ENCODE peak calls at places on chromosome 11, in six cellular contexts. One of them, this sample, is unnamed.

GRCh38 chr11:17414317-17414737 is 25.9 kb upstream of the KCNJ11 start:
- DNase-seq in CD8-positive, alpha-beta T cell: no peak
- DNase-seq in psoas muscle: no peak
- DNase-seq in A673: no peak
- DNase-seq in GM23248: no peak
- DNase-seq in lower lobe of right lung: peak; percentile 25
- DNase-seq in this sample: no peak

GRCh38 chr11:70270877-70271634 is 566 bp downstream of the PPFIA1 start:
- DNase-seq in CD8-positive, alpha-beta T cell: peak; percentile 14
- DNase-seq in psoas muscle: peak; percentile 56
- DNase-seq in A673: no peak
- DNase-seq in GM23248: peak; percentile 80
- DNase-seq in lower lobe of right lung: peak; percentile 73
- DNase-seq in this sample: peak; percentile 18

GRCh38 chr11:19832166-19832750 is 119.6 kb downstream of the NAV2 start:
- DNase-seq in CD8-positive, alpha-beta T cell: no peak
- DNase-seq in psoas muscle: no peak
- DNase-seq in A673: no peak
- DNase-seq in GM23248: no peak
- DNase-seq in lower lobe of right lung: no peak
- DNase-seq in this sample: no peak

GRCh38 chr11:61999141-61999975 is 31.9 kb upstream of the FTH1 start:
- DNase-seq in CD8-positive, alpha-beta T cell: no peak
- DNase-seq in psoas muscle: no peak
- DNase-seq in A673: no peak
- DNase-seq in GM23248: no peak
- DNase-seq in lower lobe of right lung: no peak
- DNase-seq in this sample: no peak

GRCh38 chr11:2194877-2195755 is 23.5 kb upstream of the TH start:
- DNase-seq in CD8-positive, alpha-beta T cell: peak; percentile 34
- DNase-seq in psoas muscle: no peak
- DNase-seq in A673: peak; percentile 36
- DNase-seq in GM23248: peak; percentile 62
- DNase-seq in lower lobe of right lung: peak; percentile 63
- DNase-seq in this sample: no peak

GRCh38 chr11:94964934-94965333 is 8.4 kb downstream of the CWC15 start:
- DNase-seq in CD8-positive, alpha-beta T cell: no peak
- DNase-seq in psoas muscle: no peak
- DNase-seq in A673: no peak
- DNase-seq in GM23248: no peak
- DNase-seq in lower lobe of right lung: no peak
- DNase-seq in this sample: no peak

GRCh38 chr11:70674605-70675004 is 276.3 kb downstream of the CTTN start:
- DNase-seq in CD8-positive, alpha-beta T cell: no peak
- DNase-seq in psoas muscle: no peak
- DNase-seq in A673: no peak
- DNase-seq in GM23248: no peak
- DNase-seq in lower lobe of right lung: peak; percentile 18
- DNase-seq in this sample: no peak

GRCh38 chr11:44427432-44427831 is 117.5 kb upstream of the ALX4 start:
- DNase-seq in CD8-positive, alpha-beta T cell: no peak
- DNase-seq in psoas muscle: no peak
- DNase-seq in A673: peak; percentile 47
- DNase-seq in GM23248: no peak
- DNase-seq in lower lobe of right lung: no peak
- DNase-seq in this sample: no peak

GRCh38 chr11:128294685-128295079 is 292.7 kb downstream of the ETS1 start:
- DNase-seq in CD8-positive, alpha-beta T cell: no peak
- DNase-seq in psoas muscle: no peak
- DNase-seq in A673: no peak
- DNase-seq in GM23248: peak; percentile 44
- DNase-seq in lower lobe of right lung: no peak
- DNase-seq in this sample: peak; percentile 35

GRCh38 chr11:29173660-29174062 is 843.2 kb downstream of the KCNA4 start:
- DNase-seq in CD8-positive, alpha-beta T cell: no peak
- DNase-seq in psoas muscle: no peak
- DNase-seq in A673: peak; percentile 43
- DNase-seq in GM23248: peak; percentile 68
- DNase-seq in lower lobe of right lung: no peak
- DNase-seq in this sample: peak; percentile 62

GRCh38 chr11:70912226-70912840 is 340.0 kb downstream of the SHANK2 start:
- DNase-seq in CD8-positive, alpha-beta T cell: no peak
- DNase-seq in psoas muscle: no peak
- DNase-seq in A673: no peak
- DNase-seq in GM23248: peak; percentile 11
- DNase-seq in lower lobe of right lung: no peak
- DNase-seq in this sample: no peak

GRCh38 chr11:129846508-129847335 is 31.1 kb downstream of the TMEM45B start:
- DNase-seq in CD8-positive, alpha-beta T cell: no peak
- DNase-seq in psoas muscle: no peak
- DNase-seq in A673: no peak
- DNase-seq in GM23248: peak; percentile 95
- DNase-seq in lower lobe of right lung: no peak
- DNase-seq in this sample: peak; percentile 93

GRCh38 chr11:16778876-16779275 is 40.4 kb downstream of the C11orf58 start:
- DNase-seq in CD8-positive, alpha-beta T cell: no peak
- DNase-seq in psoas muscle: no peak
- DNase-seq in A673: no peak
- DNase-seq in GM23248: no peak
- DNase-seq in lower lobe of right lung: no peak
- DNase-seq in this sample: no peak

GRCh38 chr11:107183963-107184362 is 165.7 kb upstream of the GUCY1A2 start:
- DNase-seq in CD8-positive, alpha-beta T cell: no peak
- DNase-seq in psoas muscle: no peak
- DNase-seq in A673: no peak
- DNase-seq in GM23248: no peak
- DNase-seq in lower lobe of right lung: no peak
- DNase-seq in this sample: no peak

GRCh38 chr11:1825785-1826451 is 8.9 kb upstream of the SYT8 start:
- DNase-seq in CD8-positive, alpha-beta T cell: no peak
- DNase-seq in psoas muscle: no peak
- DNase-seq in A673: no peak
- DNase-seq in GM23248: no peak
- DNase-seq in lower lobe of right lung: peak; percentile 37
- DNase-seq in this sample: no peak

GRCh38 chr11:97965849-97966646 is 1054.7 kb upstream of the CNTN5 start:
- DNase-seq in CD8-positive, alpha-beta T cell: no peak
- DNase-seq in psoas muscle: no peak
- DNase-seq in A673: peak; percentile 10
- DNase-seq in GM23248: peak; percentile 91
- DNase-seq in lower lobe of right lung: no peak
- DNase-seq in this sample: peak; percentile 69

GRCh38 chr11:117743121-117743815 is 53.7 kb downstream of the DSCAML1 start:
- DNase-seq in CD8-positive, alpha-beta T cell: no peak
- DNase-seq in psoas muscle: no peak
- DNase-seq in A673: no peak
- DNase-seq in GM23248: no peak
- DNase-seq in lower lobe of right lung: no peak
- DNase-seq in this sample: no peak

GRCh38 chr11:13486926-13487660 is 8.7 kb downstream of the PTH start:
- DNase-seq in CD8-positive, alpha-beta T cell: peak; percentile 22
- DNase-seq in psoas muscle: peak; percentile 27
- DNase-seq in A673: peak; percentile 17
- DNase-seq in GM23248: peak; percentile 67
- DNase-seq in lower lobe of right lung: peak; percentile 82
- DNase-seq in this sample: no peak

GRCh38 chr11:71342951-71343827 is 90.8 kb upstream of the SHANK2 start:
- DNase-seq in CD8-positive, alpha-beta T cell: no peak
- DNase-seq in psoas muscle: peak; percentile 23
- DNase-seq in A673: peak; percentile 61
- DNase-seq in GM23248: peak; percentile 45
- DNase-seq in lower lobe of right lung: peak; percentile 57
- DNase-seq in this sample: no peak

GRCh38 chr11:47797633-47798032 is 30.5 kb upstream of the FNBP4 start:
- DNase-seq in CD8-positive, alpha-beta T cell: no peak
- DNase-seq in psoas muscle: no peak
- DNase-seq in A673: peak; percentile 28
- DNase-seq in GM23248: peak; percentile 77
- DNase-seq in lower lobe of right lung: no peak
- DNase-seq in this sample: no peak

GRCh38 chr11:80815752-80816453 is 1375.1 kb upstream of the TENM4 start:
- DNase-seq in CD8-positive, alpha-beta T cell: no peak
- DNase-seq in psoas muscle: no peak
- DNase-seq in A673: peak; percentile 83
- DNase-seq in GM23248: no peak
- DNase-seq in lower lobe of right lung: no peak
- DNase-seq in this sample: no peak

GRCh38 chr11:121452609-121453150 is at the start of gene SORL1-AS1:
- DNase-seq in CD8-positive, alpha-beta T cell: no peak
- DNase-seq in psoas muscle: no peak
- DNase-seq in A673: no peak
- DNase-seq in GM23248: no peak
- DNase-seq in lower lobe of right lung: no peak
- DNase-seq in this sample: no peak

GRCh38 chr11:121451982-121452608 is at the start of gene SORL1:
- DNase-seq in CD8-positive, alpha-beta T cell: peak; percentile 58
- DNase-seq in psoas muscle: peak; percentile 62
- DNase-seq in A673: peak; percentile 76
- DNase-seq in GM23248: peak; percentile 82
- DNase-seq in lower lobe of right lung: peak; percentile 86
- DNase-seq in this sample: no peak

GRCh38 chr11:121451178-121451981 is 734 bp upstream of the SORL1 start:
- DNase-seq in CD8-positive, alpha-beta T cell: no peak
- DNase-seq in psoas muscle: no peak
- DNase-seq in A673: no peak
- DNase-seq in GM23248: no peak
- DNase-seq in lower lobe of right lung: no peak
- DNase-seq in this sample: no peak

GRCh38 chr11:121455115-121455514 is 2.3 kb upstream of the SORL1-AS1 start:
- DNase-seq in CD8-positive, alpha-beta T cell: no peak
- DNase-seq in psoas muscle: no peak
- DNase-seq in A673: no peak
- DNase-seq in GM23248: no peak
- DNase-seq in lower lobe of right lung: no peak
- DNase-seq in this sample: no peak

DNA sequence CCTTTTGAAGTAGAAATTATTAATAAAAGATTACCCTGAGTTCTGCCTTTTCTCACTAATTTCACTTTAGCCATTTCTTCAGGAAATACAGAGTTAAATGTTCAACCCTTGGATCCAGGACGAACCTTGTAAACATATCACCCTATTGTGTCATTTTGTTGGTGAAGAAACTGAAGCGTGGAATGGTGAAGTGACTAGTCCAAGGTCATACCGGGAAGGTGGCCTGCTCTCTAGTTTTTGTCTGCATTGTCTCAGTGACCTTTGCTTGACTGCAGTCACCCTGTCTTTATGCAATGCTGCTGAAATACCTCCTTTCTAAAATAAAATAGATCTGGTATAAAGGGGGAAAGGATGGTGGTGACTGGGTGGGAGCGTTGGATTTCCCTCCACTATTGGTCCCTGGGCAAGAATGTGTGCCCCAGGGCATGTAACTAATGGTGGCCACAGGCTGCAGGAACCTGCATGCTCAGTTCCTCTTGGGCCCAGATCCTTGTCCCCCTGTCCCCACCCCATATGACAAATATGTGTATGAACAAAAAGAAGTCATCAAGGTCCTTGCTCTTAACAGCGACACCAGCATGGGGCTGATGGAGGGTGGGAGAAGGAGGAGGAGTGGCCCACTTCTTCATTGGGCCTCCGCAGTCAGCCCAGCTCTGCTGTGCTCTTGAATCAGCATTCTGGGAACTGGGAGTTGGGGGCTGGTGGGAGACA is 977 bp upstream of the SORL1-AS1 start:
- DNase-seq in CD8-positive, alpha-beta T cell: no peak
- DNase-seq in psoas muscle: no peak
- DNase-seq in A673: no peak
- DNase-seq in GM23248: no peak
- DNase-seq in lower lobe of right lung: no peak
- DNase-seq in this sample: no peak
- H3K4me3 ChIP-seq in CD8-positive, alpha-beta T cell: peak overlapping the region; percentile 86
- H3K4me3 ChIP-seq in psoas muscle: no peak overlapping the region
- H3K4me3 ChIP-seq in A673: no peak overlapping the region
- H3K4me3 ChIP-seq in GM23248: no peak overlapping the region
- H3K4me3 ChIP-seq in lower lobe of right lung: peak overlapping the region; percentile 86
- H3K4me3 ChIP-seq in this sample: no peak overlapping the region

GRCh38 chr11:36432747-36433146 is 77.3 kb downstream of the TRAF6 start:
- DNase-seq in CD8-positive, alpha-beta T cell: no peak
- DNase-seq in psoas muscle: no peak
- DNase-seq in A673: no peak
- DNase-seq in GM23248: no peak
- DNase-seq in lower lobe of right lung: no peak
- DNase-seq in this sample: no peak
- H3K36me3 ChIP-seq in CD8-positive, alpha-beta T cell: no peaks in the 10 kb centered on the region
- H3K36me3 ChIP-seq in psoas muscle: no peaks in the 10 kb centered on the region
- H3K36me3 ChIP-seq in A673: peaks cover 32% of the 10 kb centered on the region
- H3K36me3 ChIP-seq in GM23248: no peaks in the 10 kb centered on the region
- H3K36me3 ChIP-seq in lower lobe of right lung: no peaks in the 10 kb centered on the region
- H3K36me3 ChIP-seq in this sample: no peaks in the 10 kb centered on the region

GRCh38 chr11:64762916-64763803 is 3.4 kb upstream of the PYGM start:
- DNase-seq in CD8-positive, alpha-beta T cell: no peak
- DNase-seq in psoas muscle: peak; percentile 47
- DNase-seq in A673: peak; percentile 84
- DNase-seq in GM23248: peak; percentile 58
- DNase-seq in lower lobe of right lung: no peak
- DNase-seq in this sample: no peak
- H3K4me3 ChIP-seq in CD8-positive, alpha-beta T cell: peak overlapping the region; percentile 13
- H3K4me3 ChIP-seq in psoas muscle: peak overlapping the region; percentile 28
- H3K4me3 ChIP-seq in A673: no peak overlapping the region
- H3K4me3 ChIP-seq in GM23248: no peak overlapping the region
- H3K4me3 ChIP-seq in lower lobe of right lung: no peak overlapping the region
- H3K4me3 ChIP-seq in this sample: no peak overlapping the region

GRCh38 chr11:77883775-77884174 is 62.8 kb downstream of the AAMDC start:
- DNase-seq in CD8-positive, alpha-beta T cell: no peak
- DNase-seq in psoas muscle: no peak
- DNase-seq in A673: no peak
- DNase-seq in GM23248: peak; percentile 31
- DNase-seq in lower lobe of right lung: no peak
- DNase-seq in this sample: no peak

GRCh38 chr11:77884186-77884828 is 63.4 kb downstream of the AAMDC start:
- DNase-seq in CD8-positive, alpha-beta T cell: no peak
- DNase-seq in psoas muscle: no peak
- DNase-seq in A673: no peak
- DNase-seq in GM23248: peak; percentile 72
- DNase-seq in lower lobe of right lung: no peak
- DNase-seq in this sample: no peak

GRCh38 chr11:77879218-77879617 is 58.3 kb downstream of the AAMDC start:
- DNase-seq in CD8-positive, alpha-beta T cell: no peak
- DNase-seq in psoas muscle: peak; percentile 79
- DNase-seq in A673: peak; percentile 25
- DNase-seq in GM23248: peak; percentile 46
- DNase-seq in lower lobe of right lung: no peak
- DNase-seq in this sample: no peak

GRCh38 chr11:77884829-77885190 is 63.9 kb downstream of the AAMDC start:
- DNase-seq in CD8-positive, alpha-beta T cell: no peak
- DNase-seq in psoas muscle: no peak
- DNase-seq in A673: no peak
- DNase-seq in GM23248: no peak
- DNase-seq in lower lobe of right lung: no peak
- DNase-seq in this sample: no peak

GRCh38 chr11:77882396-77882795 is 61.5 kb downstream of the AAMDC start:
- DNase-seq in CD8-positive, alpha-beta T cell: no peak
- DNase-seq in psoas muscle: no peak
- DNase-seq in A673: no peak
- DNase-seq in GM23248: no peak
- DNase-seq in lower lobe of right lung: no peak
- DNase-seq in this sample: no peak
- H3K36me3 ChIP-seq in CD8-positive, alpha-beta T cell: peaks cover 20% of the 10 kb centered on the region
- H3K36me3 ChIP-seq in psoas muscle: no peaks in the 10 kb centered on the region
- H3K36me3 ChIP-seq in A673: peaks cover 15% of the 10 kb centered on the region
- H3K36me3 ChIP-seq in GM23248: peaks cover 1% of the 10 kb centered on the region
- H3K36me3 ChIP-seq in lower lobe of right lung: peaks cover 81% of the 10 kb centered on the region
- H3K36me3 ChIP-seq in this sample: no peaks in the 10 kb centered on the region